ENCODE peak calls at places on chromosome 12, in four cellular contexts. One of them, this sample, is unnamed.

GRCh38 chr12:3076730-3077571 is at the start of gene TSPAN9:
- DNase-seq in H1: peak
- DNase-seq in neural crest cell: peak
- DNase-seq in NCI-H2029: peak
- DNase-seq in this sample: peak

GRCh38 chr12:125187780-125188741 is 122.8 kb downstream of the AACS start:
- DNase-seq in NCI-H2029: no peak
- DNase-seq in neural crest cell: no peak
- DNase-seq in H1: peak
- DNase-seq in this sample: no peak

GRCh38 chr12:3885179-3886094 is 12.2 kb upstream of the PARP11 start:
- DNase-seq in NCI-H2029: no peak
- DNase-seq in H1: no peak
- DNase-seq in neural crest cell: no peak
- DNase-seq in this sample: peak

GRCh38 chr12:82873951-82874350 is 187.2 kb downstream of the TMTC2 start:
- DNase-seq in neural crest cell: no peak
- DNase-seq in NCI-H2029: no peak
- DNase-seq in H1: no peak
- DNase-seq in this sample: no peak

GRCh38 chr12:31118831-31119530 is 45.3 kb downstream of the DDX11 start:
- DNase-seq in neural crest cell: peak
- DNase-seq in NCI-H2029: peak
- DNase-seq in H1: peak
- DNase-seq in this sample: peak

GRCh38 chr12:3632256-3633240 is 120.4 kb downstream of the CRACR2A start:
- DNase-seq in NCI-H2029: no peak
- DNase-seq in H1: no peak
- DNase-seq in neural crest cell: no peak
- DNase-seq in this sample: no peak

GRCh38 chr12:115481141-115481540 is 796.4 kb downstream of the MED13L start:
- DNase-seq in neural crest cell: no peak
- DNase-seq in H1: no peak
- DNase-seq in NCI-H2029: peak
- DNase-seq in this sample: no peak

GRCh38 chr12:123519151-123520001 is 14.1 kb downstream of the RILPL1 start:
- DNase-seq in H1: no peak
- DNase-seq in neural crest cell: no peak
- DNase-seq in NCI-H2029: no peak
- DNase-seq in this sample: peak

GRCh38 chr12:59977779-59978178 is 381.9 kb downstream of the SLC16A7 start:
- DNase-seq in NCI-H2029: no peak
- DNase-seq in neural crest cell: no peak
- DNase-seq in H1: no peak
- DNase-seq in this sample: no peak

GRCh38 chr12:24795699-24796385 is 153.1 kb downstream of the BCAT1 start:
- DNase-seq in H1: no peak
- DNase-seq in neural crest cell: no peak
- DNase-seq in NCI-H2029: no peak
- DNase-seq in this sample: no peak

GRCh38 chr12:12704593-12705230 is 8.7 kb upstream of the GPR19 start:
- DNase-seq in NCI-H2029: peak
- DNase-seq in neural crest cell: no peak
- DNase-seq in H1: no peak
- DNase-seq in this sample: peak

GRCh38 chr12:93766802-93767523 is 89.8 kb downstream of the CRADD start:
- DNase-seq in H1: no peak
- DNase-seq in NCI-H2029: peak
- DNase-seq in neural crest cell: no peak
- DNase-seq in this sample: no peak

GRCh38 chr12:67651380-67651695 is 2.8 kb downstream of the DYRK2 start:
- DNase-seq in NCI-H2029: no peak
- DNase-seq in H1: no peak
- DNase-seq in neural crest cell: no peak
- DNase-seq in this sample: no peak

GRCh38 chr12:88310069-88310468 is 168.0 kb downstream of the TMTC3 start:
- DNase-seq in NCI-H2029: no peak
- DNase-seq in neural crest cell: no peak
- DNase-seq in H1: no peak
- DNase-seq in this sample: no peak

GRCh38 chr12:32435921-32436710 is 36.8 kb downstream of the FGD4 start:
- DNase-seq in NCI-H2029: peak
- DNase-seq in neural crest cell: no peak
- DNase-seq in H1: no peak
- DNase-seq in this sample: no peak

GRCh38 chr12:68977335-68977734 is 44.4 kb upstream of the CPM start:
- DNase-seq in NCI-H2029: no peak
- DNase-seq in neural crest cell: no peak
- DNase-seq in H1: no peak
- DNase-seq in this sample: no peak

GRCh38 chr12:90801776-90802175 is 153.2 kb downstream of the CCER1 start:
- DNase-seq in neural crest cell: no peak
- DNase-seq in H1: no peak
- DNase-seq in NCI-H2029: no peak
- DNase-seq in this sample: no peak

GRCh38 chr12:2118061-2118460 is 65.3 kb downstream of the CACNA1C start:
- DNase-seq in NCI-H2029: no peak
- DNase-seq in neural crest cell: no peak
- DNase-seq in H1: no peak
- DNase-seq in this sample: no peak

GRCh38 chr12:1533205-1533601 is 61.2 kb downstream of the FBXL14 start:
- DNase-seq in neural crest cell: no peak
- DNase-seq in NCI-H2029: no peak
- DNase-seq in H1: no peak
- DNase-seq in this sample: no peak

GRCh38 chr12:1575799-1576401 is 18.5 kb downstream of the FBXL14 start:
- DNase-seq in NCI-H2029: no peak
- DNase-seq in H1: no peak
- DNase-seq in neural crest cell: no peak
- DNase-seq in this sample: no peak

GRCh38 chr12:27237790-27238771 is 6.0 kb upstream of the STK38L start:
- DNase-seq in NCI-H2029: no peak
- DNase-seq in neural crest cell: no peak
- DNase-seq in H1: no peak
- DNase-seq in this sample: no peak

GRCh38 chr12:74541074-74541473 is 3.4 kb downstream of the ATXN7L3B start:
- DNase-seq in H1: no peak
- DNase-seq in neural crest cell: no peak
- DNase-seq in NCI-H2029: no peak
- DNase-seq in this sample: no peak